ENCODE peak calls at places on chromosomes 13 and 19, in six cellular contexts. P is stomach; F is activated T-cell treated with anti-CD3 and anti-CD28 coated beads, Interleukin-2, amount 50 U/mL, for 72 hours; Z is HS-27A; K is NCI-H1417; C is nucleus accumbens. U is an unnamed sample.

GRCh38 chr19:14979498-14980255 is at the start of gene SLC1A6:
- DNase-seq in Z (no peak), C (no peak), P (no peak), K (no peak), F (no peak), U (peak; percentile 4)

GRCh38 chr19:55600336-55601028 is 394 bp downstream of the ZNF524 start:
- DNase-seq in Z (no peak), F (peak; percentile 77), C (peak; percentile 53), P (no peak), K (peak; percentile 97), U (peak; percentile 80)

GRCh38 chr19:43152217-43152616 is 34.1 kb downstream of the PSG5 start:
- DNase-seq in P (no peak), C (no peak), K (no peak), Z (no peak), F (no peak), U (no peak)

GRCh38 chr13:36789061-36789460 is 30.0 kb upstream of the RFXAP start:
- DNase-seq in P (no peak), K (no peak), F (no peak), C (no peak), Z (no peak), U (no peak)

GRCh38 chr19:49780861-49781260 is 14.1 kb downstream of the AP2A1 start:
- DNase-seq in C (no peak), Z (no peak), K (no peak), P (no peak), F (no peak), U (no peak)

GRCh38 chr13:28601581-28601980 is 57.3 kb upstream of the POMP start:
- DNase-seq in Z (no peak), K (no peak), F (no peak), P (no peak), C (no peak), U (no peak)

GRCh38 chr13:29743229-29743786 is 107.1 kb downstream of the UBL3 start:
- DNase-seq in F (no peak), K (peak; percentile 1), P (no peak), C (no peak), Z (no peak), U (no peak)

GRCh38 chr13:93723316-93723715 is 496.7 kb downstream of the GPC6 start:
- DNase-seq in P (no peak), C (no peak), K (no peak), Z (no peak), F (no peak), U (no peak)

GRCh38 chr19:45115809-45116615 is 23.0 kb downstream of the PPP1R37 start:
- DNase-seq in C (no peak), P (no peak), F (no peak), K (no peak), Z (no peak), U (no peak)

GRCh38 chr13:111557921-111558699 is 237.7 kb downstream of the TEX29 start:
- DNase-seq in F (no peak), C (no peak), P (no peak), Z (no peak), K (no peak), U (no peak)

GRCh38 chr13:81577601-81578000 is 1236.7 kb upstream of the SPRY2 start:
- DNase-seq in F (no peak), C (no peak), K (no peak), P (no peak), Z (no peak), U (no peak)

GRCh38 chr13:51818276-51818675 is 14.3 kb upstream of the DHRS12 start:
- DNase-seq in Z (no peak), P (no peak), F (no peak), C (no peak), K (no peak), U (no peak)

GRCh38 chr13:44746690-44747089 is 170.6 kb upstream of the TSC22D1 start:
- DNase-seq in F (no peak), C (no peak), P (no peak), K (no peak), Z (no peak), U (no peak)

GRCh38 chr19:17346109-17346671 is 8.8 kb downstream of the GTPBP3 start:
- DNase-seq in P (peak; percentile 82), F (peak; percentile 84), C (no peak), Z (no peak), K (peak; percentile 61), U (peak; percentile 88)

GRCh38 chr19:51531349-51532315 is at the start of gene SIGLEC6:
- DNase-seq in Z (no peak), P (peak; percentile 37), F (no peak), C (no peak), K (no peak), U (peak; percentile 31)

U was measured in activated naive CD8-positive, alpha-beta T cell treated with anti-CD3 and anti-CD28 coated beads, Interleukin-2, amount 50 U/mL, for 24 hours.